ENCODE peak calls at places on chromosome 10, in five cellular contexts. Q is foreskin melanocyte, O is posterior cingulate gyrus, M is ACHN, K is T follicular helper cell. L is an unnamed sample.

GRCh38 chr10:14327535-14327934 is 3.2 kb downstream of the FRMD4A start:
- DNase-seq in Q (peak; percentile 21), O (no peak), M (no peak), K (no peak), L (no peak)

GRCh38 chr10:114650831-114651230 is 7.2 kb downstream of the ABLIM1 start:
- DNase-seq in Q (no peak), O (no peak), M (no peak), K (no peak), L (no peak)

GRCh38 chr10:43891241-43891640 is 242.6 kb upstream of the ZNF32 start:
- DNase-seq in Q (no peak), O (no peak), M (no peak), K (no peak), L (no peak)

GRCh38 chr10:11629731-11630130 is 18.3 kb upstream of the USP6NL start:
- DNase-seq in Q (peak; percentile 37), O (no peak), M (no peak), K (no peak), L (no peak)

GRCh38 chr10:16585103-16585502 is 63.4 kb upstream of the C1QL3 start:
- DNase-seq in Q (peak; percentile 66), O (no peak), M (no peak), K (no peak), L (no peak)

GRCh38 chr10:97204826-97205679 is 19.3 kb upstream of the SLIT1 start:
- DNase-seq in Q (no peak), O (no peak), M (no peak), K (no peak), L (no peak)

GRCh38 chr10:24208661-24209420 is at the start of gene KIAA1217:
- DNase-seq in Q (no peak), O (no peak), M (peak; percentile 6), K (no peak), L (no peak)

GRCh38 chr10:62084434-62084833 is 182.9 kb downstream of the ARID5B start:
- DNase-seq in Q (no peak), O (no peak), M (no peak), K (no peak), L (no peak)

GRCh38 chr10:5284311-5285057 is 80.3 kb upstream of the UCN3 start:
- DNase-seq in Q (no peak), O (no peak), M (peak; percentile 43), K (no peak), L (no peak)

GRCh38 chr10:103457896-103458583 is 660 bp downstream of the CALHM1 start:
- DNase-seq in Q (no peak), O (no peak), M (no peak), K (no peak), L (no peak)

GRCh38 chr10:120015064-120015463 is 122.5 kb downstream of the SEC23IP start:
- DNase-seq in Q (no peak), O (no peak), M (no peak), K (no peak), L (no peak)

GRCh38 chr10:46528675-46529615 is 27.5 kb downstream of the GPRIN2 start:
- DNase-seq in Q (no peak), O (no peak), M (no peak), K (no peak), L (no peak)

GRCh38 chr10:48523820-48524758 is 80.8 kb downstream of the ARHGAP22 start:
- DNase-seq in Q (no peak), O (no peak), M (peak; percentile 35), K (no peak), L (no peak)

GRCh38 chr10:10165415-10165814 is 852.3 kb upstream of the CELF2 start:
- DNase-seq in Q (no peak), O (no peak), M (no peak), K (no peak), L (no peak)

GRCh38 chr10:33291053-33291592 is 43.3 kb downstream of the NRP1 start:
- DNase-seq in Q (peak; percentile 97), O (no peak), M (peak; percentile 45), K (no peak), L (no peak)

GRCh38 chr10:100143756-100144155 is 42.1 kb downstream of the ERLIN1 start:
- DNase-seq in Q (no peak), O (no peak), M (no peak), K (no peak), L (no peak)

GRCh38 chr10:72218756-72219155 is 2.7 kb upstream of the ASCC1 start:
- DNase-seq in Q (no peak), O (no peak), M (no peak), K (no peak), L (no peak)

GRCh38 chr10:111091833-111092232 is 15.0 kb downstream of the ADRA2A start:
- DNase-seq in Q (no peak), O (no peak), M (no peak), K (no peak), L (no peak)

GRCh38 chr10:15901889-15902288 is 41.6 kb upstream of the MINDY3 start:
- DNase-seq in Q (no peak), O (no peak), M (no peak), K (no peak), L (no peak)

GRCh38 chr10:97960269-97960869 is 70.1 kb downstream of the CRTAC1 start:
- DNase-seq in Q (no peak), O (no peak), M (peak; percentile 5), K (no peak), L (no peak)

GRCh38 chr10:95035343-95036283 is 33.7 kb downstream of the CYP2C8 start:
- DNase-seq in Q (no peak), O (no peak), M (no peak), K (no peak), L (no peak)

GRCh38 chr10:42367532-42368230 is 270.7 kb downstream of the ZNF33B start:
- DNase-seq in Q (peak; percentile 82), O (peak; percentile 83), M (no peak), K (no peak), L (peak; percentile 3)

GRCh38 chr10:103816431-103816830 is 38.9 kb downstream of the SH3PXD2A start:
- DNase-seq in Q (no peak), O (no peak), M (peak; percentile 22), K (no peak), L (no peak)

GRCh38 chr10:404341-404740 is 269.1 kb downstream of the ZMYND11 start:
- DNase-seq in Q (no peak), O (no peak), M (no peak), K (no peak), L (no peak)

GRCh38 chr10:33129987-33130386 is 172.0 kb upstream of the ITGB1 start:
- DNase-seq in Q (no peak), O (no peak), M (no peak), K (no peak), L (no peak)

GRCh38 chr10:127040756-127041155 is 135.5 kb downstream of the DOCK1 start:
- DNase-seq in Q (no peak), O (no peak), M (no peak), K (no peak), L (no peak)

GRCh38 chr10:67784584-67784983 is 53.4 kb downstream of the DNAJC12 start:
- DNase-seq in Q (no peak), O (no peak), M (no peak), K (no peak), L (no peak)

GRCh38 chr10:74987339-74988054 is 124.0 kb upstream of the SAMD8 start:
- DNase-seq in Q (no peak), O (no peak), M (no peak), K (no peak), L (no peak)

GRCh38 chr10:3225589-3225988 is 53.0 kb upstream of the PITRM1 start:
- DNase-seq in Q (no peak), O (no peak), M (no peak), K (no peak), L (no peak)